ENCODE peak calls at places on chromosomes 7 and 10, in four cellular contexts. B, C, W and Y are unnamed samples.

GRCh38 chr10:93376372-93377296 is 105.5 kb downstream of the MYOF start:
- DNase-seq in C (no peak), W (peak; percentile 74), B (peak; percentile 76), Y (no peak)

GRCh38 chr10:24872049-24872789 is 80.2 kb downstream of the PRTFDC1 start:
- DNase-seq in C (peak; percentile 60), W (no peak), B (no peak), Y (no peak)

GRCh38 chr7:11858026-11858425 is 26.0 kb upstream of the THSD7A start:
- DNase-seq in B (no peak), W (no peak), C (no peak), Y (no peak)

GRCh38 chr7:20299647-20300312 is 30.9 kb upstream of the ITGB8 start:
- DNase-seq in W (no peak), B (no peak), C (no peak), Y (no peak)

GRCh38 chr10:119370972-119371703 is 163.8 kb downstream of the GRK5 start:
- DNase-seq in W (peak; percentile 66), B (no peak), C (no peak), Y (no peak)

GRCh38 chr7:137846588-137847417 is at the start of gene DGKI:
- DNase-seq in W (no peak), B (no peak), C (peak; percentile 82), Y (no peak)

GRCh38 chr10:97612386-97612785 is 20.9 kb downstream of the MORN4 start:
- DNase-seq in W (peak; percentile 15), B (peak; percentile 85), C (no peak), Y (no peak)

GRCh38 chr7:1590476-1590875 is 20.6 kb upstream of the PSMG3 start:
- DNase-seq in W (no peak), B (no peak), C (no peak), Y (no peak)

DNA sequence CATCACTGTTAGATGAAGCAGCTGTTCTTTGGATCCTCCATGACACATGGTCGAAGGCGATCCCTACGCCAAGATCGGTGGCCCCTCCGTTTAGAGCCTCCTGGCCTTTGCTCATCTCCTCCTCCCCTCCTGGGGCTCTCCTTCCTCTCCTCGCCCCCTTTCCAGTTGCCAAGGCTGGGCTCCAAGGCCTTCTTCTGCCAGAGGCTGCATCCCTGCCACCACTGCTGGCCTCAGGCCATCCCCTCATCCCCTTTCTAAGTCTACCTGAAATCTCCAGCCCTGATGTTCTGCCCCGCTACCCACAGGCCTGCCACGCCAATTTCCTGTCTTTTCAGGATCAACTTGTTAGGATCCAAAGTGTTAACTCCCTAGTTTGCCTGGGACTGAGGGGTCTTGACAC is 265.1 kb upstream of the ZMIZ1 start:
- DNase-seq in B (no peak), C (no peak), W (no peak), Y (no peak)
- H3K27ac ChIP-seq in B (no peak overlapping the region), C (no peak overlapping the region), W (no peak overlapping the region), Y (no peak overlapping the region)

GRCh38 chr7:36303202-36304098 is 86.2 kb upstream of the ANLN start:
- DNase-seq in W (peak; percentile 66), C (peak; percentile 85), B (peak; percentile 66), Y (no peak)

GRCh38 chr7:36305226-36305625 is 84.4 kb upstream of the ANLN start:
- DNase-seq in W (no peak), C (no peak), B (no peak), Y (no peak)

GRCh38 chr7:36305648-36306047 is 84.0 kb upstream of the ANLN start:
- DNase-seq in B (no peak), C (no peak), W (no peak), Y (no peak)

GRCh38 chr7:36301914-36302771 is 87.5 kb upstream of the ANLN start:
- DNase-seq in C (no peak), W (no peak), B (no peak), Y (no peak)

DNA sequence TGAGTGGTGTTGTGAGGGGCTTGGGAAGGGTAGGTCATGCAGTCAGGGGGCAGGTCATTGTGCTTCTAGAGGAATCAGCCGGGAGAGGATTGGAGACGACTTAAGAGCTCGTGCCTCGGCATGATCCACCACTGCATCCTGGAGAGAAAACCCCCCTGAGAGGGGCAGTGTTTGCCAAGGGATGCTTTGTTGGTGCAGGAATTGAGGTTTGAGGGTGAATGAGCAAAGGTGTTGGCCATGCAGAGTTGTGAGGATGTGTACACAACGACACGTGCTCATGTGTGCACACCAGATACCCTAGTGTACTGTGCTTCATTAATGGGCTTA is 85.6 kb upstream of the ANLN start:
- DNase-seq in W (no peak), C (no peak), B (no peak), Y (no peak)
- TF ChIP-seq CTCF in W (no peak), C (no peak), B (no peak), Y (no peak)

GRCh38 chr7:12870219-12870618 is 182.8 kb downstream of the ARL4A start:
- DNase-seq in C (no peak), B (no peak), W (no peak), Y (no peak)

GRCh38 chr7:12864470-12865046 is 177.1 kb downstream of the ARL4A start:
- DNase-seq in W (no peak), B (no peak), C (no peak), Y (no peak)

GRCh38 chr7:12868027-12868426 is 180.6 kb downstream of the ARL4A start:
- DNase-seq in B (no peak), C (no peak), W (no peak), Y (no peak)

GRCh38 chr7:12865593-12865992 is 178.2 kb downstream of the ARL4A start:
- DNase-seq in B (no peak), C (no peak), W (no peak), Y (no peak)

DNA sequence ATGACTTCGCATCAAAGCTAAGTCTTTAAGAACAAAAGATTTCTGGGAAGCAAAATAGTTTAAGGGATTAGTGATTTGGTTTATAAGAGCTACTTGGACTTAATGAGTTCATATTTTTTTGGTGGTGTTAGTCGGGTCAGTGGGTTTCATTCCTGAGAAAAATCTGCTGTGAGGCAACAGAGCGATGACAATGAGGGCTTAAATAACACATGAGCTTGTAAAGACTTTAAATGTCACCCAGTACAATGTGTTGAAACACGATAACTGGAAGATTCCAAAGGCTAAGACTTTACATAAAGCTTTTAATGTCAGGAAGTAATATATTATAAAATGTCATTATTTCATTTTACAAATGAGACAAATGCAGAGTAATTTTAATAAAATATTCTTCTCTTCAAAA is 178.8 kb downstream of the ARL4A start:
- DNase-seq in W (no peak), B (no peak), C (no peak), Y (no peak)
- H3K27ac ChIP-seq in W (no peak overlapping the region), B (no peak overlapping the region), C (no peak overlapping the region), Y (no peak overlapping the region)

DNA sequence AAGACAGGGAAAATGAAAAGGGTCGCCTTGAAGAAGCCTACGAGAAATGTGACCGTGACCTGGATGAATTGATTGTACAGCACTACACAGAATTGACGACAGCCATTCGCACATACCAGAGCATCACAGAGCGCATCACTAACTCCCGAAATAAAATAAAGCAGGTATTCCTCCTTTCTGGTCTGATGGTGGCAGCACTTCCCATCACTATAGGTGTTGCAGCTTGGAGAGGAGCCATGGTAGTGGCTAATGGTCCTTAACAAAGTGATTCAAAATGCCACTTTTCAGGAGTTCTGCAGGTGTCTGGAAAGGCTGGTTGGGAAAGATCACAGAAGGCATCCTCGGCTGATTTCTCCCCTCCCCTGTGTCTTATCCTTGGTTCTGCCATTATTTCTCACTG is 22.1 kb downstream of the EXOC4 start:
- DNase-seq in C (no peak), B (no peak), W (no peak), Y (no peak)
- TF ChIP-seq CTCF in C (no peak), B (no peak), W (no peak), Y (no peak)

GRCh38 chr7:94441138-94441537 is 46.4 kb downstream of the COL1A2 start:
- DNase-seq in W (no peak), B (no peak), C (no peak), Y (no peak)
- H3K27ac ChIP-seq in W (no peak overlapping the region), B (no peak overlapping the region), C (no peak overlapping the region), Y (no peak overlapping the region)

GRCh38 chr10:4028027-4028471 is 243.0 kb upstream of the KLF6 start:
- DNase-seq in W (peak; percentile 29), C (no peak), B (no peak), Y (no peak)
- TF ChIP-seq CTCF in W (no peak), C (no peak), B (no peak), Y (no peak)

GRCh38 chr7:74479961-74480829 is 26.5 kb downstream of the GTF2IRD1 start:
- DNase-seq in C (peak; percentile 85), B (no peak), W (peak; percentile 47), Y (no peak)

GRCh38 chr7:74483402-74484336 is 30.0 kb downstream of the GTF2IRD1 start:
- DNase-seq in W (no peak), C (no peak), B (no peak), Y (no peak)

GRCh38 chr7:74480861-74481417 is 27.2 kb downstream of the GTF2IRD1 start:
- DNase-seq in B (no peak), W (peak; percentile 11), C (no peak), Y (no peak)

GRCh38 chr7:74481458-74482324 is 28.0 kb downstream of the GTF2IRD1 start:
- DNase-seq in B (no peak), C (no peak), W (no peak), Y (no peak)

GRCh38 chr7:74482629-74483401 is 29.1 kb downstream of the GTF2IRD1 start:
- DNase-seq in C (no peak), W (peak; percentile 93), B (peak; percentile 83), Y (no peak)
- H3K27ac ChIP-seq in C (no peak overlapping the region), W (peak overlapping the region; percentile 98), B (peak overlapping the region; percentile 93), Y (no peak overlapping the region)

DNA sequence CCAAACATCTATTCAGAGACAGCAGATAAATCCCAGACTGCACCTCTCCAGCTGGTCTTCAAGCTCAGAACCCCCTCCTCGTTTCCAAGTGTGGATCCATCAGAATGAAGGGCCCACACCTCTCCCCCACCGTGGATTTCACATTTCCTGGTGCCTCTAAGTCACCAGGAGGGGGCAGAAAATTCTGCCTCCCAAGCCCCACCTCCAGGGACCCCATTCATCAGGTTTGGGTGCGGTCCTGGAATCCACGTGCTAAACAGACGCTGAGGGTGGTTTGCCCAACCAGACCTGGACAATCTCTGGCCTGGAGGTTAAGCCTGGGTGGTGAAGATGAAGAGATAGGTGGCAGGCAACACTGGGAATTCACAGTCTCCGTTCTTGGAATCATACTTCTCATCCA is 92.4 kb downstream of the WDR11 start:
- DNase-seq in B (no peak), C (no peak), W (no peak), Y (no peak)
- TF ChIP-seq CTCF in B (no peak), C (no peak), W (no peak), Y (no peak)